ENCODE peak calls at places on chromosomes 12 and 14, in seven cellular contexts. One of them, this sample, is unnamed.

GRCh38 chr14:32434180-32434579 is 105.1 kb downstream of the AKAP6 start:
- DNase-seq in GM23248: no peak
- DNase-seq in A549: no peak
- DNase-seq in IMR-90: no peak
- DNase-seq in astrocyte: no peak
- DNase-seq in tibial artery: no peak
- DNase-seq in suprapubic skin: no peak
- DNase-seq in this sample: no peak

GRCh38 chr14:69260246-69260978 is 454 bp downstream of the GALNT16 start:
- DNase-seq in GM23248: peak; percentile 59
- DNase-seq in A549: no peak
- DNase-seq in IMR-90: peak; percentile 4
- DNase-seq in astrocyte: peak; percentile 8
- DNase-seq in tibial artery: no peak
- DNase-seq in suprapubic skin: no peak
- DNase-seq in this sample: no peak

GRCh38 chr14:79466938-79467527 is 744.3 kb downstream of the DIO2 start:
- DNase-seq in GM23248: no peak
- DNase-seq in A549: no peak
- DNase-seq in IMR-90: no peak
- DNase-seq in astrocyte: no peak
- DNase-seq in tibial artery: no peak
- DNase-seq in suprapubic skin: no peak
- DNase-seq in this sample: no peak

GRCh38 chr14:58281969-58282368 is 16.4 kb upstream of the ARID4A start:
- DNase-seq in GM23248: no peak
- DNase-seq in A549: no peak
- DNase-seq in IMR-90: no peak
- DNase-seq in astrocyte: no peak
- DNase-seq in tibial artery: no peak
- DNase-seq in suprapubic skin: no peak
- DNase-seq in this sample: no peak

GRCh38 chr14:104515059-104515810 is 64.3 kb upstream of the C14orf180 start:
- DNase-seq in GM23248: no peak
- DNase-seq in A549: no peak
- DNase-seq in IMR-90: no peak
- DNase-seq in astrocyte: no peak
- DNase-seq in tibial artery: no peak
- DNase-seq in suprapubic skin: no peak
- DNase-seq in this sample: peak; percentile 79

GRCh38 chr14:96502621-96503251 is 554 bp downstream of the PAPOLA start:
- DNase-seq in GM23248: peak; percentile 68
- DNase-seq in A549: peak; percentile 51
- DNase-seq in IMR-90: peak; percentile 13
- DNase-seq in astrocyte: peak; percentile 15
- DNase-seq in tibial artery: peak; percentile 78
- DNase-seq in suprapubic skin: peak; percentile 82
- DNase-seq in this sample: no peak

GRCh38 chr12:52918784-52919183 is 13.9 kb upstream of the KRT8 start:
- DNase-seq in GM23248: no peak
- DNase-seq in A549: no peak
- DNase-seq in IMR-90: no peak
- DNase-seq in astrocyte: no peak
- DNase-seq in tibial artery: no peak
- DNase-seq in suprapubic skin: no peak
- DNase-seq in this sample: no peak

GRCh38 chr12:14769462-14769836 is 33.8 kb downstream of the WBP11 start:
- DNase-seq in GM23248: peak; percentile 43
- DNase-seq in A549: peak; percentile 21
- DNase-seq in IMR-90: peak; percentile 20
- DNase-seq in astrocyte: peak; percentile 10
- DNase-seq in tibial artery: no peak
- DNase-seq in suprapubic skin: peak; percentile 68
- DNase-seq in this sample: no peak

GRCh38 chr14:57610631-57611030 is 117.0 kb upstream of the CCDC198 start:
- DNase-seq in GM23248: no peak
- DNase-seq in A549: no peak
- DNase-seq in IMR-90: no peak
- DNase-seq in astrocyte: no peak
- DNase-seq in tibial artery: no peak
- DNase-seq in suprapubic skin: no peak
- DNase-seq in this sample: no peak

GRCh38 chr12:78725951-78726550 is 138.5 kb upstream of the SYT1 start:
- DNase-seq in GM23248: no peak
- DNase-seq in A549: no peak
- DNase-seq in IMR-90: no peak
- DNase-seq in astrocyte: no peak
- DNase-seq in tibial artery: no peak
- DNase-seq in suprapubic skin: no peak
- DNase-seq in this sample: no peak

GRCh38 chr12:122141911-122142725 is 31.9 kb downstream of the IL31 start:
- DNase-seq in GM23248: no peak
- DNase-seq in A549: no peak
- DNase-seq in IMR-90: no peak
- DNase-seq in astrocyte: no peak
- DNase-seq in tibial artery: no peak
- DNase-seq in suprapubic skin: no peak
- DNase-seq in this sample: no peak

GRCh38 chr12:126464157-126464556 is 1398.9 kb downstream of the AACS start:
- DNase-seq in GM23248: no peak
- DNase-seq in A549: no peak
- DNase-seq in IMR-90: no peak
- DNase-seq in astrocyte: no peak
- DNase-seq in tibial artery: no peak
- DNase-seq in suprapubic skin: no peak
- DNase-seq in this sample: peak; percentile 19

GRCh38 chr14:106790189-106791036 is 1264.0 kb downstream of the TMEM121 start:
- DNase-seq in GM23248: peak; percentile 6
- DNase-seq in A549: peak; percentile 25
- DNase-seq in IMR-90: no peak
- DNase-seq in astrocyte: no peak
- DNase-seq in tibial artery: no peak
- DNase-seq in suprapubic skin: no peak
- DNase-seq in this sample: no peak

GRCh38 chr14:69882086-69882864 is 3.1 kb downstream of the SMOC1 start:
- DNase-seq in GM23248: peak; percentile 15
- DNase-seq in A549: no peak
- DNase-seq in IMR-90: no peak
- DNase-seq in astrocyte: no peak
- DNase-seq in tibial artery: no peak
- DNase-seq in suprapubic skin: no peak
- DNase-seq in this sample: no peak

GRCh38 chr14:74257078-74257987 is 18.1 kb downstream of the VSX2 start:
- DNase-seq in GM23248: peak; percentile 66
- DNase-seq in A549: peak; percentile 47
- DNase-seq in IMR-90: peak; percentile 8
- DNase-seq in astrocyte: no peak
- DNase-seq in tibial artery: no peak
- DNase-seq in suprapubic skin: peak; percentile 63
- DNase-seq in this sample: no peak

GRCh38 chr14:50040401-50040775 is 76.0 kb downstream of the VCPKMT start:
- DNase-seq in GM23248: peak; percentile 79
- DNase-seq in A549: peak; percentile 64
- DNase-seq in IMR-90: peak; percentile 86
- DNase-seq in astrocyte: peak; percentile 77
- DNase-seq in tibial artery: no peak
- DNase-seq in suprapubic skin: no peak
- DNase-seq in this sample: no peak

GRCh38 chr14:69358233-69358963 is 39.7 kb downstream of the ERH start:
- DNase-seq in GM23248: no peak
- DNase-seq in A549: no peak
- DNase-seq in IMR-90: peak; percentile 6
- DNase-seq in astrocyte: peak; percentile 15
- DNase-seq in tibial artery: no peak
- DNase-seq in suprapubic skin: no peak
- DNase-seq in this sample: no peak

GRCh38 chr12:66697404-66697803 is 18.5 kb upstream of the GRIP1 start:
- DNase-seq in GM23248: no peak
- DNase-seq in A549: no peak
- DNase-seq in IMR-90: no peak
- DNase-seq in astrocyte: no peak
- DNase-seq in tibial artery: no peak
- DNase-seq in suprapubic skin: no peak
- DNase-seq in this sample: no peak

GRCh38 chr14:63852271-63852816 is 460 bp upstream of the SYNE2 start:
- DNase-seq in GM23248: peak; percentile 45
- DNase-seq in A549: no peak
- DNase-seq in IMR-90: peak; percentile 20
- DNase-seq in astrocyte: peak; percentile 24
- DNase-seq in tibial artery: no peak
- DNase-seq in suprapubic skin: no peak
- DNase-seq in this sample: no peak

GRCh38 chr14:29716150-29716549 is 211.5 kb downstream of the PRKD1 start:
- DNase-seq in GM23248: peak; percentile 15
- DNase-seq in A549: no peak
- DNase-seq in IMR-90: peak; percentile 54
- DNase-seq in astrocyte: peak; percentile 23
- DNase-seq in tibial artery: no peak
- DNase-seq in suprapubic skin: no peak
- DNase-seq in this sample: no peak

GRCh38 chr12:47763481-47764344 is 5.0 kb upstream of the RAPGEF3 start:
- DNase-seq in GM23248: no peak
- DNase-seq in A549: no peak
- DNase-seq in IMR-90: no peak
- DNase-seq in astrocyte: no peak
- DNase-seq in tibial artery: no peak
- DNase-seq in suprapubic skin: no peak
- DNase-seq in this sample: no peak
- H3K4me3 ChIP-seq in GM23248: no peak overlapping the region
- H3K4me3 ChIP-seq in A549: no peak overlapping the region
- H3K4me3 ChIP-seq in IMR-90: no peak overlapping the region
- H3K4me3 ChIP-seq in astrocyte: no peak overlapping the region
- H3K4me3 ChIP-seq in tibial artery: no peak overlapping the region
- H3K4me3 ChIP-seq in suprapubic skin: no peak overlapping the region
- H3K4me3 ChIP-seq in this sample: no peak overlapping the region

DNA sequence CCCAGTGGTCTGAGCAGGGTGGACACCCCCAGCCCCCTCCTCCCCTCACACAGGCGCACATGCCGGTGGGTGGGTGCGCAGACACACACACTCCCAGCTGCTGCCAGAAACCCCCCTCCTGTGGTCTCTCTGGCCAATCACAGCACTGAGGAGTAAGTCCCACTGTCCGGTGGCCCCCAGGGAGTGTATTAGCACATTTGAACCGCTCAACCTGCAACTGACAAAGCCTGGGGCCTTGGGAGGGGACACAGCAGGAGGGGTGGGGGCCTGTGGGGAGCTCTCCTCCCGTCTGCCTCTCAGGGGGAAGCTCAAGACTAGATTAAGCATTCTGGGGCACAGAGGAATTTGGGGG is 11.7 kb downstream of the FIGNL2 start:
- DNase-seq in GM23248: no peak
- DNase-seq in A549: no peak
- DNase-seq in IMR-90: no peak
- DNase-seq in astrocyte: no peak
- DNase-seq in tibial artery: no peak
- DNase-seq in suprapubic skin: no peak
- DNase-seq in this sample: no peak
- H3K4me1 ChIP-seq in GM23248: no peaks in the 10 kb centered on the region
- H3K4me1 ChIP-seq in A549: no peaks in the 10 kb centered on the region
- H3K4me1 ChIP-seq in IMR-90: no peaks in the 10 kb centered on the region
- H3K4me1 ChIP-seq in astrocyte: no peaks in the 10 kb centered on the region
- H3K4me1 ChIP-seq in tibial artery: no peaks in the 10 kb centered on the region
- H3K4me1 ChIP-seq in suprapubic skin: no peaks in the 10 kb centered on the region
- H3K4me1 ChIP-seq in this sample: no peaks in the 10 kb centered on the region

GRCh38 chr12:64685605-64686004 is 73.6 kb downstream of the GNS start:
- DNase-seq in GM23248: no peak
- DNase-seq in A549: no peak
- DNase-seq in IMR-90: no peak
- DNase-seq in astrocyte: no peak
- DNase-seq in tibial artery: no peak
- DNase-seq in suprapubic skin: no peak
- DNase-seq in this sample: no peak

GRCh38 chr12:64680235-64680634 is 69.9 kb downstream of the RASSF3 start:
- DNase-seq in GM23248: no peak
- DNase-seq in A549: peak; percentile 63
- DNase-seq in IMR-90: no peak
- DNase-seq in astrocyte: no peak
- DNase-seq in tibial artery: no peak
- DNase-seq in suprapubic skin: no peak
- DNase-seq in this sample: no peak

GRCh38 chr12:64681200-64682052 is 71.1 kb downstream of the RASSF3 start:
- DNase-seq in GM23248: no peak
- DNase-seq in A549: no peak
- DNase-seq in IMR-90: no peak
- DNase-seq in astrocyte: no peak
- DNase-seq in tibial artery: no peak
- DNase-seq in suprapubic skin: no peak
- DNase-seq in this sample: no peak

GRCh38 chr12:64685076-64685475 is 74.1 kb downstream of the GNS start:
- DNase-seq in GM23248: no peak
- DNase-seq in A549: no peak
- DNase-seq in IMR-90: no peak
- DNase-seq in astrocyte: no peak
- DNase-seq in tibial artery: no peak
- DNase-seq in suprapubic skin: no peak
- DNase-seq in this sample: no peak

GRCh38 chr12:64682572-64683277 is 72.4 kb downstream of the RASSF3 start:
- DNase-seq in GM23248: peak; percentile 44
- DNase-seq in A549: no peak
- DNase-seq in IMR-90: peak; percentile 93
- DNase-seq in astrocyte: peak; percentile 53
- DNase-seq in tibial artery: peak; percentile 86
- DNase-seq in suprapubic skin: no peak
- DNase-seq in this sample: no peak
- H3K27ac ChIP-seq in GM23248: no peak overlapping the region
- H3K27ac ChIP-seq in A549: peak overlapping the region; percentile 12
- H3K27ac ChIP-seq in IMR-90: no peak overlapping the region
- H3K27ac ChIP-seq in astrocyte: no peak overlapping the region
- H3K27ac ChIP-seq in tibial artery: peak overlapping the region; percentile 84
- H3K27ac ChIP-seq in suprapubic skin: no peak overlapping the region
- H3K27ac ChIP-seq in this sample: peak overlapping the region; percentile 84

GRCh38 chr12:132604108-132605054 is 6.0 kb downstream of the LRCOL1 start:
- DNase-seq in GM23248: no peak
- DNase-seq in A549: no peak
- DNase-seq in IMR-90: no peak
- DNase-seq in astrocyte: no peak
- DNase-seq in tibial artery: no peak
- DNase-seq in suprapubic skin: no peak
- DNase-seq in this sample: no peak
- H3K4me3 ChIP-seq in GM23248: no peak overlapping the region
- H3K4me3 ChIP-seq in A549: no peak overlapping the region
- H3K4me3 ChIP-seq in IMR-90: no peak overlapping the region
- H3K4me3 ChIP-seq in astrocyte: no peak overlapping the region
- H3K4me3 ChIP-seq in tibial artery: peak overlapping the region; percentile 32
- H3K4me3 ChIP-seq in suprapubic skin: peak overlapping the region; percentile 32
- H3K4me3 ChIP-seq in this sample: peak overlapping the region; percentile 45

GRCh38 chr14:90505531-90505930 is 108.7 kb downstream of the CALM1 start:
- DNase-seq in GM23248: no peak
- DNase-seq in A549: no peak
- DNase-seq in IMR-90: no peak
- DNase-seq in astrocyte: no peak
- DNase-seq in tibial artery: no peak
- DNase-seq in suprapubic skin: no peak
- DNase-seq in this sample: no peak
- H3K4me1 ChIP-seq in GM23248: no peaks in the 10 kb centered on the region
- H3K4me1 ChIP-seq in A549: peaks cover 46% of the 10 kb centered on the region
- H3K4me1 ChIP-seq in IMR-90: no peaks in the 10 kb centered on the region
- H3K4me1 ChIP-seq in astrocyte: no peaks in the 10 kb centered on the region
- H3K4me1 ChIP-seq in tibial artery: no peaks in the 10 kb centered on the region
- H3K4me1 ChIP-seq in suprapubic skin: peaks cover 20% of the 10 kb centered on the region
- H3K4me1 ChIP-seq in this sample: peaks cover 6% of the 10 kb centered on the region